ENCODE peak calls at places on chromosome 17, in five cellular contexts. K is activated CD4-positive, alpha-beta T cell treated with anti-CD3 and anti-CD28 coated beads, Interleukin-2, amount 10 ng/mL, durations not matched to agents 7 days and 5 days; A is NCI-H1417 treated with DMSO at 0.1 percent for 48 hours; R is SK-N-SH; U is ecto neural progenitor cell. Y is an unnamed sample.

GRCh38 chr17:11671151-11671550 is 72.9 kb downstream of the DNAH9 start:
- DNase-seq in K (no peak), A (no peak), R (no peak), U (no peak), Y (no peak)

GRCh38 chr17:40373999-40374398 is 9.5 kb upstream of the GJD3 start:
- DNase-seq in K (no peak), A (no peak), R (no peak), U (no peak), Y (no peak)

GRCh38 chr17:236641-237405 is 55.4 kb upstream of the DOC2B start:
- DNase-seq in K (no peak), A (no peak), R (no peak), U (no peak), Y (no peak)

GRCh38 chr17:39114744-39115534 is 36.5 kb downstream of the PLXDC1 start:
- DNase-seq in K (no peak), A (no peak), R (no peak), U (no peak), Y (no peak)

GRCh38 chr17:7845359-7846062 is 9.4 kb upstream of the TMEM88 start:
- DNase-seq in K (no peak), A (no peak), R (no peak), U (no peak), Y (no peak)

GRCh38 chr17:77810536-77810935 is 148.0 kb upstream of the TNRC6C start:
- DNase-seq in K (no peak), A (no peak), R (no peak), U (no peak), Y (no peak)

GRCh38 chr17:42608692-42609181 is 437 bp downstream of the RETREG3 start:
- DNase-seq in K (peak; percentile 27), A (peak; percentile 47), R (no peak), U (no peak), Y (no peak)

GRCh38 chr17:75246404-75246803 is 15.0 kb downstream of the GGA3 start:
- DNase-seq in K (no peak), A (no peak), R (no peak), U (no peak), Y (no peak)

GRCh38 chr17:81682565-81683207 is 911 bp downstream of the ARL16 start:
- DNase-seq in K (no peak), A (no peak), R (peak; percentile 50), U (no peak), Y (no peak)